ENCODE peak calls at places on chromosome 17, in eight cellular contexts. G, A, K, E, H, P, N and D are unnamed samples. For H3K4me1, the result is how much of the 10 kb centered on the place peaks cover.

GRCh38 chr17:54172654-54173316 is 350.1 kb downstream of the KIF2B start:
- DNase-seq in P (peak), E (no peak), G (no peak), H (no peak), K (no peak), N (peak), A (no peak), D (peak)

GRCh38 chr17:1104222-1104621 is 75.6 kb downstream of the ABR start:
- DNase-seq in H (peak), A (no peak), P (no peak), G (peak), K (no peak), E (no peak), N (no peak), D (no peak)

GRCh38 chr17:8884336-8884990 is 17.0 kb upstream of the PIK3R6 start:
- DNase-seq in N (no peak), H (no peak), E (no peak), A (no peak), P (no peak), K (no peak), G (no peak), D (no peak)

GRCh38 chr17:12659500-12659899 is 6.2 kb upstream of the MYOCD start:
- DNase-seq in E (no peak), A (no peak), H (no peak), P (no peak), N (no peak), G (no peak), K (no peak), D (peak)

GRCh38 chr17:9226794-9227135 is 205.5 kb downstream of the NTN1 start:
- DNase-seq in K (no peak), G (no peak), H (no peak), P (peak), A (no peak), N (no peak), E (peak), D (peak)

GRCh38 chr17:35795007-35795870 is at the start of gene MMP28:
- DNase-seq in N (peak), G (no peak), K (peak), E (peak), H (peak), P (no peak), A (no peak), D (peak)

GRCh38 chr17:62675260-62675659 is 47.8 kb downstream of the MRC2 start:
- DNase-seq in K (no peak), P (no peak), H (no peak), G (no peak), N (no peak), E (no peak), A (no peak), D (no peak)

GRCh38 chr17:50013079-50013478 is 18.1 kb upstream of the DLX3 start:
- DNase-seq in P (no peak), N (no peak), G (no peak), E (no peak), H (peak), A (no peak), K (no peak), D (no peak)

GRCh38 chr17:72590882-72591499 is 470.2 kb downstream of the SOX9 start:
- DNase-seq in G (no peak), A (no peak), E (no peak), N (peak), K (no peak), H (no peak), P (no peak), D (peak)

GRCh38 chr17:81991684-81992513 is 14.5 kb downstream of the ASPSCR1 start:
- DNase-seq in K (peak), G (peak), H (peak), A (no peak), P (no peak), N (peak), E (peak), D (peak)

GRCh38 chr17:38587956-38588771 is 17.6 kb downstream of the SRCIN1 start:
- DNase-seq in N (no peak), A (no peak), K (no peak), E (peak), P (no peak), H (no peak), G (no peak), D (no peak)

GRCh38 chr17:48055531-48056245 is 7.5 kb downstream of the NFE2L1 start:
- DNase-seq in K (no peak), A (peak), H (no peak), G (no peak), E (no peak), P (peak), N (no peak), D (peak)

GRCh38 chr17:74431568-74432483 is at the start of gene GPRC5C:
- DNase-seq in A (peak), H (peak), E (peak), N (peak), K (peak), P (peak), G (peak), D (peak)

GRCh38 chr17:51398647-51399046 is 138.3 kb downstream of the UTP18 start:
- DNase-seq in N (no peak), K (no peak), E (no peak), G (no peak), H (no peak), P (no peak), A (no peak), D (no peak)

GRCh38 chr17:34314279-34314678 is 5.0 kb upstream of the CCL8 start:
- DNase-seq in N (no peak), H (no peak), P (no peak), K (no peak), E (no peak), G (peak), A (no peak), D (no peak)

GRCh38 chr17:50735287-50735686 is 15.9 kb downstream of the LUC7L3 start:
- DNase-seq in K (no peak), P (no peak), A (no peak), E (no peak), G (no peak), N (no peak), H (no peak), D (no peak)

GRCh38 chr17:82101301-82101715 is 3.3 kb upstream of the FASN start:
- DNase-seq in A (no peak), P (no peak), K (no peak), N (no peak), G (no peak), H (no peak), E (no peak), D (no peak)

GRCh38 chr17:2158011-2158410 is 103.1 kb downstream of the HIC1 start:
- DNase-seq in P (no peak), G (no peak), A (no peak), H (no peak), K (no peak), E (no peak), N (peak), D (peak)

GRCh38 chr17:65902831-65903549 is 288.9 kb downstream of the CEP112 start:
- DNase-seq in P (peak), A (no peak), H (no peak), E (no peak), K (no peak), N (no peak), G (no peak), D (no peak)

GRCh38 chr17:29150191-29150590 is 30.0 kb downstream of the MYO18A start:
- DNase-seq in H (no peak), P (no peak), E (peak), K (no peak), N (no peak), A (no peak), G (no peak), D (peak)

GRCh38 chr17:13024033-13024432 is 6.2 kb upstream of the ELAC2 start:
- DNase-seq in G (no peak), N (peak), P (no peak), H (no peak), E (no peak), A (no peak), K (no peak), D (no peak)

GRCh38 chr17:740240-741055 is 8.1 kb downstream of the TLCD3A start:
- DNase-seq in E (peak), A (no peak), H (no peak), P (no peak), G (no peak), K (peak), N (peak), D (no peak)

GRCh38 chr17:70098030-70098429 is 23.0 kb downstream of the KCNJ16 start:
- DNase-seq in A (no peak), K (no peak), N (no peak), P (no peak), H (no peak), G (no peak), E (no peak), D (no peak)

GRCh38 chr17:39979865-39980401 is 674 bp upstream of the PSMD3 start:
- DNase-seq in N (no peak), E (no peak), P (peak), G (no peak), K (peak), A (no peak), H (no peak), D (peak)

GRCh38 chr17:7413346-7413985 is 5.8 kb downstream of the NLGN2 start:
- DNase-seq in P (no peak), N (no peak), E (no peak), A (no peak), K (no peak), H (no peak), G (no peak), D (peak)

GRCh38 chr17:40329981-40330794 is 21.2 kb downstream of the RARA start:
- DNase-seq in N (no peak), P (no peak), H (peak), G (peak), E (no peak), A (no peak), K (peak), D (no peak)

GRCh38 chr17:1539811-1540210 is 22.8 kb downstream of the PITPNA start:
- DNase-seq in K (no peak), N (no peak), E (no peak), A (no peak), G (no peak), H (no peak), P (no peak), D (no peak)

GRCh38 chr17:67585077-67585602 is 132.6 kb upstream of the NOL11 start:
- DNase-seq in H (no peak), E (no peak), P (peak), G (no peak), K (no peak), A (no peak), N (peak), D (no peak)

GRCh38 chr17:67633751-67634191 is 84.0 kb upstream of the NOL11 start:
- DNase-seq in E (peak), K (no peak), A (no peak), N (no peak), G (peak), P (no peak), H (no peak), D (no peak)

GRCh38 chr17:48471807-48472484 is 41.9 kb upstream of the SKAP1 start:
- DNase-seq in K (no peak), P (no peak), H (no peak), A (no peak), E (no peak), N (no peak), G (no peak), D (peak)

GRCh38 chr17:50722746-50723145 is 3.3 kb downstream of the LUC7L3 start:
- DNase-seq in A (no peak), H (no peak), P (no peak), E (no peak), G (no peak), N (no peak), K (no peak), D (no peak)

GRCh38 chr17:34117811-34118210 is 137.3 kb upstream of the CCL2 start:
- DNase-seq in A (no peak), K (no peak), H (no peak), G (no peak), P (peak), N (no peak), E (no peak), D (no peak)

GRCh38 chr17:21816592-21817567 is 124.6 kb downstream of the KCNJ18 start:
- DNase-seq in E (peak), H (no peak), N (no peak), P (no peak), G (no peak), A (no peak), K (no peak), D (no peak)

GRCh38 chr17:32723310-32723955 is 153.5 kb downstream of the MYO1D start:
- DNase-seq in K (no peak), H (no peak), A (no peak), N (peak), P (peak), E (no peak), G (peak), D (no peak)

GRCh38 chr17:7213895-7214299 is 5.7 kb downstream of the DLG4 start:
- DNase-seq in N (peak), K (peak), H (peak), G (peak), E (no peak), A (peak), P (peak), D (peak)

DNA sequence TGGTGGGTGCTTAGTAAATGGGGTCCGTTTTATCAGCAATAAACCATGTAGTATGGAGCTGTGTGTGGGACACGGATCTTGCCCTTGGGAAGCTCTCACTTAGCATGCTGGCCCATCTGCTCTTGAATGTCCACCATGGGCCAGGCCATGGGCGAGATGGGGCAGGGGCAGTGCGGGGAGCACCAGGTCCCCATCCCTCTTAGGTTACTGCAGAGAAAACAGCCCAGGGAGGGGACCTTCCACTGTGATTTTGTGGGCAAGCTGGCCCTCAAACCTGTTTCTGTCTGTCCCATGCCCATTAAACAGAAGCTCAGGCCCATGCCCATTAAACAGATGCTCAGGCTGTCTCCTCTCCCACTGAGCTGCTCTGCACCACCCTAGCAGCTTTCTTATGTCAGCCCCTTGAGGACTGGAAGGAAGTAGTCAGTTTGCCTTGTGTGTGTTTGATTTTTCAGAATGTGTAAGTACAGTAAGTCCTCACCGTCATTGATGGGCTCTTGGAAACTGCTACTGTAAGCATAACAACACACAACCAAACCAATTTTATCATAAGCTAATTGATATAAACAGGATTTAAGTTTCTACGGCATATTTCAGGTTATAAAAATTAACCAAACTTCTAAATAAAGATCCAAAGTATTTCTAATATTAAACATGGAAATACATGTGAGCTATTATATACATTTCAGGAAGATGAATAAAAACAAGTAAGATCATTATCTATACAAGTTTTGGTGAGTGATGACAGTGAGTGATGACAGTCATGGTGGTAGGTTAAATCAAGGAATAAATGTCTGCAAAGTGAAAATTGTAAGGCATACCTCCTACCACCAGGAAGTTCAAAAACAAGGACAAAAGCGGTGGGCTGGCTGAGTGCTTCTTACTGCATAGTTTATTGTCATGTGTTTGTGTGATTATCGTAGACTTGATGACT is 11.5 kb downstream of the MPRIP start:
- DNase-seq in H (peak), E (no peak), N (no peak), P (no peak), G (no peak), K (no peak), A (no peak), D (no peak)
- H3K4me1 ChIP-seq in H (half or more), E (half or more), N (under half), P (under half), G (half or more), K (under half), A (under half), D (under half)

DNA sequence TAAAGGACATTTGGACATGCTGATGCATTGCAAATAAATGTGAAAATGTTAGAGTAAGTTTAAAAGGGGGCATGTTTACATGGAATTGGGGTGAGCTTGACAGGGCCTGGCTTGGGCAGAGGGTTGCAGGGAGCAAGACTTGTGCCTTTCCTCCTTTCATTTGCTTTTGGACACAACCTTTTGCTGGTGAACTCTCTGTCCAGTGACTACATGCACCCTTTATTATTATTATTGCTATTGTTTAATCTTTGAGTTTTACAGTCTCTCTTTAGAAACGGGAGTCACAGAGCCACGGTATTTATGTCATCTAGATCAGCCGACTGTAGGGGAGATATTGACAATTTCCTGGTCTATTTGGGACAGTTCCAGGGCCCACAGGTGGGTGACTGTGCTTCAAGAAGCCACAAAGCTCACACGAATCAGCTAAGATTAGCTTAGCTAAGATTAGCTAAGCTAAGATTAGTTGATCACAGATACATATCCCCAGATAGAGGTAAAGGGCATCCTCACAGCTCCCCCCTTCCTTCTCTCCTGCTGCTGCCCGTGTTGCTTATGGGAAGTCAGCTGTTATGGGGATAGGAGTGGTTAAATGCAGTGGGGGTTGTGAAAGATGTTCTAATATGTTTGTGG is 28.9 kb upstream of the ETV4 start:
- DNase-seq in N (no peak), H (no peak), G (no peak), E (no peak), K (no peak), P (no peak), A (no peak), D (no peak)
- H3K4me1 ChIP-seq in N (under half), H (under half), G (under half), E (under half), K (under half), P (under half), A (under half), D (under half)

DNA sequence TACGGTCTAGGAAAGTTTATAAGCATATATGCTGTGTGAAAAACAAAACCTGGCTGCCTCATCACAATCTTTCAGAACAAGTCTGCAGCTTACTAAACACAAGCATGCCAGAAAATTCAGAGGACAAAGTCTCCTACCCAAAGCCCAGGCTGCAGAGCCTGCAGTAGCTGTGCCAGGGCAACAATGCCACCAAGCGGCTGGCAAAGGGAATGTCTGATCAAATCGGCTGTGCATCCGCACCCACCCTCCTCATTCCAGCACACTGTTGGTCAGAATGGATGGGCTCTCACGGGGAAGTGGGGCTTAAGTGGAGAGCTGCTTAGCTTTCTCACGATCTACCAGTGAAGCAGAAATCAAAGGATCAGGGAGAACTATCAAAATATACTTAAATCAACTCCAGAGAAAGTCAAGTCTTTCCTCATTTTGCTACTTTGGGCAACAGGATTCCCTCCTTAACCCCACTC is 73.5 kb downstream of the CYTH1 start:
- DNase-seq in P (peak), H (peak), G (peak), E (peak), K (peak), N (peak), A (peak), D (no peak)
- H3K4me1 ChIP-seq in P (under half), H (under half), G (under half), E (under half), K (under half), N (under half), A (under half), D (under half)

DNA sequence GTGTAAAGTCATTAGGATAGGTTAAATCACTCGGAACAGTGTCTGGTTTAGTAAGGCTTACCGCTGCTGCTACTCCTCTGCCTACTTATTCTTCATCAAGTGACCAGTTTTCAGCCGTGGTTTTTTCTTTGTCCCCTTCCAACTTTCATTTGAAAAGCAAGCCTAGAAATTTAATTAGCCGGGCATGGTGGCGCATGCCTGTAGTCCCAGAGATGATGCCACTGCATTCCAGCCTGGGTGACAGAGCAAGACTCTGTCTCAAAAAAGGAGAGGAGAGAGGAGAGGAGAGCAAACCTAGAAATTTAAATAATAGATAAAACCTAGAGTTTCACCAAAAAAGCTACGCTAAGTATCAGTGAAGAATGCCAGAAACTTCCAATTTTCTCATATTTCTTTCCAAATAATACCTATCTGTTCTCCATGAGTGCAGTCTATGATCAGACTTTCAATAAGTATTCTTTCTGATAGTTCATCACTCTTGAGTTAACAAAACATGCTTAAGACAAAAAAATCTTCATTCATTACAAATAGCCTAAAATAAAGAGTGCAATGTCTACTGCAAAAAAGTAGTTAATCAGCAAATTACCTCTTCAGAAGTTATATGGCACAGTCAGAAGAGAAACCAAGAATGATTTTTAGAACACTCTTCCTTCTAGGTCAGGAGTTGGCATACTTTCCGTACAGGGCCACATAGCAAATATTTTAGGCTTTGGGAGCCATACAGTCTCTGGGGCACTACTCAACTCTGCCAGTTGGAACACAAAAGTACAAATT is 15.1 kb downstream of the ANKFY1 start:
- DNase-seq in P (no peak), E (no peak), A (no peak), K (no peak), N (peak), G (no peak), H (no peak), D (no peak)
- H3K4me1 ChIP-seq in P (under half), E (under half), A (under half), K (under half), N (under half), G (under half), H (under half), D (under half)